ENCODE peak calls at places on chromosomes 12 and 14, in ten cellular contexts. T is brain microvascular endothelial cell; F is A549; R is GM10248; Y is natural killer cell; U is mammary epithelial cell; C is AG10803; G is esophagus squamous epithelium; J is astrocyte of the spinal cord; P is CD4-positive, alpha-beta T cell. B is an unnamed sample.

GRCh38 chr12:113302925-113303640 is 31.8 kb downstream of the SLC8B1 start:
- DNase-seq in T (no peak), F (no peak), R (no peak), Y (no peak), U (no peak), C (no peak), G (no peak), J (no peak), P (no peak), B (no peak)

GRCh38 chr14:34199585-34199984 is 248.7 kb upstream of the EGLN3 start:
- DNase-seq in T (peak; percentile 83), F (no peak), R (no peak), Y (no peak), U (peak; percentile 95), C (peak; percentile 80), G (no peak), J (peak; percentile 71), P (no peak), B (peak; percentile 49)

GRCh38 chr14:45044638-45045037 is 39.3 kb upstream of the PRPF39 start:
- DNase-seq in T (no peak), F (no peak), R (no peak), Y (no peak), U (no peak), C (no peak), G (no peak), J (no peak), P (no peak), B (no peak)

GRCh38 chr12:87439990-87440827 is 589.0 kb downstream of the C12orf50 start:
- DNase-seq in T (peak; percentile 92), F (peak; percentile 27), R (no peak), Y (no peak), U (peak; percentile 98), C (peak; percentile 66), G (no peak), J (peak; percentile 92), P (no peak), B (peak; percentile 36)

GRCh38 chr12:32362892-32363291 is 36.5 kb upstream of the FGD4 start:
- DNase-seq in T (no peak), F (no peak), R (no peak), Y (no peak), U (no peak), C (no peak), G (no peak), J (no peak), P (no peak), B (no peak)

GRCh38 chr14:25350802-25351201 is 300.9 kb upstream of the STXBP6 start:
- DNase-seq in T (no peak), F (no peak), R (no peak), Y (no peak), U (no peak), C (no peak), G (no peak), J (no peak), P (no peak), B (no peak)

GRCh38 chr12:124916370-124917134 is 2.1 kb upstream of the UBC start:
- DNase-seq in T (peak; percentile 93), F (no peak), R (no peak), Y (peak; percentile 25), U (peak; percentile 92), C (peak; percentile 93), G (no peak), J (peak; percentile 94), P (no peak), B (no peak)

GRCh38 chr12:124914392-124915248 is at the start of gene UBC:
- DNase-seq in T (peak; percentile 88), F (no peak), R (peak; percentile 83), Y (peak; percentile 93), U (peak; percentile 92), C (peak; percentile 95), G (no peak), J (peak; percentile 96), P (peak; percentile 91), B (peak; percentile 92)

GRCh38 chr12:78530065-78530765 is 334.4 kb upstream of the SYT1 start:
- DNase-seq in T (peak; percentile 2), F (no peak), R (no peak), Y (no peak), U (peak; percentile 4), C (peak; percentile 84), G (no peak), J (peak; percentile 68), P (no peak), B (no peak)

GRCh38 chr14:31320216-31320615 is 100.1 kb downstream of the HEATR5A start:
- DNase-seq in T (no peak), F (no peak), R (no peak), Y (no peak), U (no peak), C (no peak), G (no peak), J (no peak), P (no peak), B (no peak)

GRCh38 chr12:75960086-75960910 is 71.3 kb downstream of the PHLDA1 start:
- DNase-seq in T (no peak), F (no peak), R (peak; percentile 32), Y (no peak), U (no peak), C (no peak), G (no peak), J (no peak), P (no peak), B (no peak)

GRCh38 chr14:101019974-101020710 is 116.6 kb upstream of the RTL1 start:
- DNase-seq in T (no peak), F (no peak), R (no peak), Y (no peak), U (no peak), C (no peak), G (no peak), J (no peak), P (peak; percentile 24), B (no peak)

GRCh38 chr14:73662439-73663056 is 17.8 kb downstream of the DNAL1 start:
- DNase-seq in T (peak; percentile 90), F (peak; percentile 53), R (no peak), Y (no peak), U (peak; percentile 95), C (peak; percentile 94), G (no peak), J (peak; percentile 90), P (no peak), B (peak; percentile 67)

GRCh38 chr14:22888662-22889061 is 5.6 kb downstream of the REM2 start:
- DNase-seq in T (no peak), F (no peak), R (no peak), Y (no peak), U (no peak), C (no peak), G (no peak), J (no peak), P (no peak), B (no peak)

GRCh38 chr12:85301054-85301453 is 21.0 kb downstream of the ALX1 start:
- DNase-seq in T (no peak), F (no peak), R (no peak), Y (no peak), U (no peak), C (no peak), G (no peak), J (no peak), P (no peak), B (no peak)

GRCh38 chr14:97074860-97075259 is 277.7 kb downstream of the VRK1 start:
- DNase-seq in T (no peak), F (no peak), R (no peak), Y (no peak), U (no peak), C (no peak), G (no peak), J (no peak), P (no peak), B (no peak)

GRCh38 chr14:22502007-22502406 is 87.0 kb downstream of the DAD1 start:
- DNase-seq in T (no peak), F (no peak), R (no peak), Y (no peak), U (no peak), C (no peak), G (no peak), J (no peak), P (no peak), B (no peak)

GRCh38 chr12:54526800-54527630 is 22.4 kb upstream of the PDE1B start:
- DNase-seq in T (peak; percentile 36), F (no peak), R (peak; percentile 30), Y (peak; percentile 17), U (peak; percentile 14), C (peak; percentile 14), G (no peak), J (peak; percentile 3), P (peak; percentile 35), B (no peak)
- TF ChIP-seq CTCF in T (peak; percentile 84), F (peak; percentile 52), R (peak; percentile 65), Y (peak; percentile 56), U (peak; percentile 82), C (peak; percentile 54), G (peak; percentile 49), J (peak; percentile 59), P (peak; percentile 46), B (peak; percentile 34)

GRCh38 chr14:58129208-58129607 is 22.8 kb downstream of the ARMH4 start:
- DNase-seq in T (no peak), F (peak; percentile 17), R (no peak), Y (no peak), U (no peak), C (no peak), G (no peak), J (no peak), P (no peak), B (no peak)
- TF ChIP-seq CTCF in T (peak; percentile 24), F (peak; percentile 13), R (no peak), Y (no peak), U (peak; percentile 21), C (peak; percentile 3), G (no peak), J (peak; percentile 8), P (no peak), B (no peak)

GRCh38 chr12:12505544-12506501 is 56.8 kb downstream of the DUSP16 start:
- DNase-seq in T (peak; percentile 24), F (no peak), R (peak; percentile 82), Y (no peak), U (no peak), C (peak; percentile 82), G (no peak), J (peak; percentile 35), P (no peak), B (peak; percentile 62)

GRCh38 chr12:12501121-12501520 is 61.5 kb downstream of the DUSP16 start:
- DNase-seq in T (no peak), F (no peak), R (no peak), Y (no peak), U (no peak), C (no peak), G (no peak), J (no peak), P (no peak), B (no peak)

GRCh38 chr12:12506541-12506940 is 56.1 kb downstream of the DUSP16 start:
- DNase-seq in T (peak; percentile 46), F (no peak), R (no peak), Y (no peak), U (no peak), C (peak; percentile 83), G (no peak), J (peak; percentile 36), P (no peak), B (peak; percentile 20)

GRCh38 chr12:12502813-12503146 is 59.9 kb downstream of the DUSP16 start:
- DNase-seq in T (no peak), F (no peak), R (no peak), Y (no peak), U (no peak), C (no peak), G (no peak), J (no peak), P (no peak), B (no peak)

GRCh38 chr12:12503384-12504078 is 59.1 kb downstream of the DUSP16 start:
- DNase-seq in T (no peak), F (no peak), R (peak; percentile 24), Y (no peak), U (no peak), C (no peak), G (no peak), J (no peak), P (no peak), B (no peak)
- TF ChIP-seq CTCF in T (no peak), F (no peak), R (peak; percentile 12), Y (no peak), U (no peak), C (no peak), G (no peak), J (no peak), P (no peak), B (no peak)

GRCh38 chr14:94823556-94824341 is 53.8 kb upstream of the GSC start:
- DNase-seq in T (peak; percentile 7), F (peak; percentile 31), R (no peak), Y (no peak), U (peak; percentile 50), C (peak; percentile 19), G (no peak), J (no peak), P (no peak), B (no peak)
- TF ChIP-seq CTCF in T (peak; percentile 20), F (no peak), R (no peak), Y (no peak), U (no peak), C (no peak), G (no peak), J (no peak), P (no peak), B (no peak)

B was measured in AG09319.